ENCODE peak calls at places on chromosome 20, in nine cellular contexts. One of them, this sample, is unnamed.

GRCh38 chr20:7497985-7498384 is 442.3 kb downstream of the HAO1 start:
- DNase-seq in cardiac fibroblast: peak; percentile 73
- DNase-seq in mucosa of descending colon: no peak
- DNase-seq in Calu3: peak; percentile 4
- DNase-seq in cardiac muscle cell: peak; percentile 80
- DNase-seq in upper lobe of right lung: no peak
- DNase-seq in GM10248: no peak
- DNase-seq in nephron progenitor cell: no peak
- DNase-seq in astrocyte of the spinal cord: peak; percentile 84
- DNase-seq in this sample: no peak

GRCh38 chr20:7736336-7736735 is 203.9 kb downstream of the HAO1 start:
- DNase-seq in cardiac fibroblast: peak; percentile 62
- DNase-seq in mucosa of descending colon: no peak
- DNase-seq in Calu3: no peak
- DNase-seq in cardiac muscle cell: peak; percentile 54
- DNase-seq in upper lobe of right lung: no peak
- DNase-seq in GM10248: no peak
- DNase-seq in nephron progenitor cell: no peak
- DNase-seq in astrocyte of the spinal cord: no peak
- DNase-seq in this sample: no peak

GRCh38 chr20:36768768-36769430 is 4.7 kb downstream of the DSN1 start:
- DNase-seq in cardiac fibroblast: peak; percentile 40
- DNase-seq in mucosa of descending colon: no peak
- DNase-seq in Calu3: no peak
- DNase-seq in cardiac muscle cell: no peak
- DNase-seq in upper lobe of right lung: no peak
- DNase-seq in GM10248: no peak
- DNase-seq in nephron progenitor cell: no peak
- DNase-seq in astrocyte of the spinal cord: peak; percentile 19
- DNase-seq in this sample: no peak

GRCh38 chr20:18705490-18705889 is 108.1 kb upstream of the SCP2D1 start:
- DNase-seq in cardiac fibroblast: peak; percentile 66
- DNase-seq in mucosa of descending colon: no peak
- DNase-seq in Calu3: no peak
- DNase-seq in cardiac muscle cell: peak; percentile 56
- DNase-seq in upper lobe of right lung: no peak
- DNase-seq in GM10248: no peak
- DNase-seq in nephron progenitor cell: no peak
- DNase-seq in astrocyte of the spinal cord: peak; percentile 85
- DNase-seq in this sample: no peak

GRCh38 chr20:19928379-19929360 is 88.5 kb upstream of the NAA20 start:
- DNase-seq in cardiac fibroblast: no peak
- DNase-seq in mucosa of descending colon: peak; percentile 81
- DNase-seq in Calu3: no peak
- DNase-seq in cardiac muscle cell: no peak
- DNase-seq in upper lobe of right lung: peak; percentile 85
- DNase-seq in GM10248: no peak
- DNase-seq in nephron progenitor cell: no peak
- DNase-seq in astrocyte of the spinal cord: no peak
- DNase-seq in this sample: no peak

GRCh38 chr20:47620808-47621805 is 119.4 kb downstream of the NCOA3 start:
- DNase-seq in cardiac fibroblast: peak; percentile 86
- DNase-seq in mucosa of descending colon: peak; percentile 27
- DNase-seq in Calu3: peak; percentile 48
- DNase-seq in cardiac muscle cell: peak; percentile 82
- DNase-seq in upper lobe of right lung: no peak
- DNase-seq in GM10248: peak; percentile 27
- DNase-seq in nephron progenitor cell: no peak
- DNase-seq in astrocyte of the spinal cord: peak; percentile 80
- DNase-seq in this sample: peak; percentile 27

GRCh38 chr20:25553819-25554296 is 31.5 kb downstream of the NINL start:
- DNase-seq in cardiac fibroblast: peak; percentile 75
- DNase-seq in mucosa of descending colon: peak; percentile 7
- DNase-seq in Calu3: no peak
- DNase-seq in cardiac muscle cell: peak; percentile 76
- DNase-seq in upper lobe of right lung: no peak
- DNase-seq in GM10248: no peak
- DNase-seq in nephron progenitor cell: peak; percentile 26
- DNase-seq in astrocyte of the spinal cord: peak; percentile 58
- DNase-seq in this sample: no peak

GRCh38 chr20:45919536-45919933 is 7.6 kb upstream of the PLTP start:
- DNase-seq in cardiac fibroblast: peak; percentile 96
- DNase-seq in mucosa of descending colon: peak; percentile 51
- DNase-seq in Calu3: no peak
- DNase-seq in cardiac muscle cell: peak; percentile 97
- DNase-seq in upper lobe of right lung: no peak
- DNase-seq in GM10248: no peak
- DNase-seq in nephron progenitor cell: no peak
- DNase-seq in astrocyte of the spinal cord: peak; percentile 90
- DNase-seq in this sample: no peak

GRCh38 chr20:22652685-22653568 is 68.6 kb upstream of the FOXA2 start:
- DNase-seq in cardiac fibroblast: no peak
- DNase-seq in mucosa of descending colon: peak; percentile 18
- DNase-seq in Calu3: no peak
- DNase-seq in cardiac muscle cell: no peak
- DNase-seq in upper lobe of right lung: no peak
- DNase-seq in GM10248: no peak
- DNase-seq in nephron progenitor cell: peak; percentile 33
- DNase-seq in astrocyte of the spinal cord: no peak
- DNase-seq in this sample: no peak

GRCh38 chr20:39829255-39829654 is 859.8 kb downstream of the MAFB start:
- DNase-seq in cardiac fibroblast: peak; percentile 29
- DNase-seq in mucosa of descending colon: no peak
- DNase-seq in Calu3: no peak
- DNase-seq in cardiac muscle cell: peak; percentile 48
- DNase-seq in upper lobe of right lung: no peak
- DNase-seq in GM10248: no peak
- DNase-seq in nephron progenitor cell: peak; percentile 47
- DNase-seq in astrocyte of the spinal cord: peak; percentile 43
- DNase-seq in this sample: no peak

GRCh38 chr20:53800418-53800817 is 206.8 kb upstream of the ZNF217 start:
- DNase-seq in cardiac fibroblast: no peak
- DNase-seq in mucosa of descending colon: no peak
- DNase-seq in Calu3: no peak
- DNase-seq in cardiac muscle cell: no peak
- DNase-seq in upper lobe of right lung: no peak
- DNase-seq in GM10248: no peak
- DNase-seq in nephron progenitor cell: no peak
- DNase-seq in astrocyte of the spinal cord: no peak
- DNase-seq in this sample: no peak

GRCh38 chr20:32779500-32780215 is 17.5 kb downstream of the DNMT3B start:
- DNase-seq in cardiac fibroblast: no peak
- DNase-seq in mucosa of descending colon: no peak
- DNase-seq in Calu3: no peak
- DNase-seq in cardiac muscle cell: no peak
- DNase-seq in upper lobe of right lung: no peak
- DNase-seq in GM10248: no peak
- DNase-seq in nephron progenitor cell: peak; percentile 84
- DNase-seq in astrocyte of the spinal cord: no peak
- DNase-seq in this sample: no peak

GRCh38 chr20:63178445-63178818 is 37.5 kb downstream of the YTHDF1 start:
- DNase-seq in cardiac fibroblast: no peak
- DNase-seq in mucosa of descending colon: no peak
- DNase-seq in Calu3: no peak
- DNase-seq in cardiac muscle cell: no peak
- DNase-seq in upper lobe of right lung: no peak
- DNase-seq in GM10248: no peak
- DNase-seq in nephron progenitor cell: peak; percentile 54
- DNase-seq in astrocyte of the spinal cord: no peak
- DNase-seq in this sample: peak; percentile 60

GRCh38 chr20:63179876-63180275 is 36.1 kb downstream of the YTHDF1 start:
- DNase-seq in cardiac fibroblast: no peak
- DNase-seq in mucosa of descending colon: no peak
- DNase-seq in Calu3: no peak
- DNase-seq in cardiac muscle cell: no peak
- DNase-seq in upper lobe of right lung: no peak
- DNase-seq in GM10248: no peak
- DNase-seq in nephron progenitor cell: no peak
- DNase-seq in astrocyte of the spinal cord: no peak
- DNase-seq in this sample: no peak

GRCh38 chr20:63180541-63181185 is 35.3 kb downstream of the YTHDF1 start:
- DNase-seq in cardiac fibroblast: no peak
- DNase-seq in mucosa of descending colon: no peak
- DNase-seq in Calu3: no peak
- DNase-seq in cardiac muscle cell: no peak
- DNase-seq in upper lobe of right lung: no peak
- DNase-seq in GM10248: no peak
- DNase-seq in nephron progenitor cell: no peak
- DNase-seq in astrocyte of the spinal cord: no peak
- DNase-seq in this sample: no peak

GRCh38 chr20:63177785-63178444 is 38.0 kb downstream of the YTHDF1 start:
- DNase-seq in cardiac fibroblast: no peak
- DNase-seq in mucosa of descending colon: no peak
- DNase-seq in Calu3: no peak
- DNase-seq in cardiac muscle cell: no peak
- DNase-seq in upper lobe of right lung: no peak
- DNase-seq in GM10248: no peak
- DNase-seq in nephron progenitor cell: peak; percentile 28
- DNase-seq in astrocyte of the spinal cord: no peak
- DNase-seq in this sample: no peak

GRCh38 chr20:63178889-63179751 is 36.8 kb downstream of the YTHDF1 start:
- DNase-seq in cardiac fibroblast: no peak
- DNase-seq in mucosa of descending colon: peak; percentile 35
- DNase-seq in Calu3: peak; percentile 75
- DNase-seq in cardiac muscle cell: no peak
- DNase-seq in upper lobe of right lung: no peak
- DNase-seq in GM10248: peak; percentile 86
- DNase-seq in nephron progenitor cell: peak; percentile 81
- DNase-seq in astrocyte of the spinal cord: no peak
- DNase-seq in this sample: peak; percentile 91
- TF ChIP-seq CTCF in cardiac fibroblast: peak; percentile 34
- TF ChIP-seq CTCF in mucosa of descending colon: no peak
- TF ChIP-seq CTCF in Calu3: peak; percentile 65
- TF ChIP-seq CTCF in cardiac muscle cell: peak; percentile 41
- TF ChIP-seq CTCF in upper lobe of right lung: peak; percentile 47
- TF ChIP-seq CTCF in GM10248: peak; percentile 74
- TF ChIP-seq CTCF in nephron progenitor cell: peak; percentile 18
- TF ChIP-seq CTCF in astrocyte of the spinal cord: peak; percentile 44
- TF ChIP-seq CTCF in this sample: peak; percentile 80

GRCh38 chr20:58646703-58647102 is 4.4 kb upstream of the STX16 start:
- DNase-seq in cardiac fibroblast: no peak
- DNase-seq in mucosa of descending colon: no peak
- DNase-seq in Calu3: no peak
- DNase-seq in cardiac muscle cell: no peak
- DNase-seq in upper lobe of right lung: no peak
- DNase-seq in GM10248: no peak
- DNase-seq in nephron progenitor cell: no peak
- DNase-seq in astrocyte of the spinal cord: no peak
- DNase-seq in this sample: no peak

GRCh38 chr20:58645277-58645968 is 5.7 kb upstream of the STX16 start:
- DNase-seq in cardiac fibroblast: peak; percentile 64
- DNase-seq in mucosa of descending colon: no peak
- DNase-seq in Calu3: peak; percentile 58
- DNase-seq in cardiac muscle cell: peak; percentile 67
- DNase-seq in upper lobe of right lung: peak; percentile 19
- DNase-seq in GM10248: no peak
- DNase-seq in nephron progenitor cell: no peak
- DNase-seq in astrocyte of the spinal cord: peak; percentile 89
- DNase-seq in this sample: no peak

GRCh38 chr20:58647814-58648501 is 3.1 kb upstream of the STX16 start:
- DNase-seq in cardiac fibroblast: peak; percentile 75
- DNase-seq in mucosa of descending colon: no peak
- DNase-seq in Calu3: no peak
- DNase-seq in cardiac muscle cell: peak; percentile 59
- DNase-seq in upper lobe of right lung: peak; percentile 8
- DNase-seq in GM10248: no peak
- DNase-seq in nephron progenitor cell: no peak
- DNase-seq in astrocyte of the spinal cord: peak; percentile 89
- DNase-seq in this sample: no peak

GRCh38 chr20:58649288-58650180 is 1.5 kb upstream of the STX16 start:
- DNase-seq in cardiac fibroblast: no peak
- DNase-seq in mucosa of descending colon: peak; percentile 43
- DNase-seq in Calu3: no peak
- DNase-seq in cardiac muscle cell: no peak
- DNase-seq in upper lobe of right lung: peak; percentile 73
- DNase-seq in GM10248: no peak
- DNase-seq in nephron progenitor cell: peak; percentile 54
- DNase-seq in astrocyte of the spinal cord: no peak
- DNase-seq in this sample: peak; percentile 51

GRCh38 chr20:58647162-58647813 is 3.8 kb upstream of the STX16 start:
- DNase-seq in cardiac fibroblast: no peak
- DNase-seq in mucosa of descending colon: no peak
- DNase-seq in Calu3: no peak
- DNase-seq in cardiac muscle cell: no peak
- DNase-seq in upper lobe of right lung: no peak
- DNase-seq in GM10248: no peak
- DNase-seq in nephron progenitor cell: no peak
- DNase-seq in astrocyte of the spinal cord: no peak
- DNase-seq in this sample: no peak
- TF ChIP-seq CTCF in cardiac fibroblast: no peak
- TF ChIP-seq CTCF in mucosa of descending colon: no peak
- TF ChIP-seq CTCF in Calu3: no peak
- TF ChIP-seq CTCF in cardiac muscle cell: no peak
- TF ChIP-seq CTCF in upper lobe of right lung: no peak
- TF ChIP-seq CTCF in GM10248: peak; percentile 10
- TF ChIP-seq CTCF in nephron progenitor cell: no peak
- TF ChIP-seq CTCF in astrocyte of the spinal cord: no peak
- TF ChIP-seq CTCF in this sample: peak; percentile 4

GRCh38 chr20:10679269-10679668 is 5.5 kb upstream of the JAG1 start:
- DNase-seq in cardiac fibroblast: no peak
- DNase-seq in mucosa of descending colon: no peak
- DNase-seq in Calu3: no peak
- DNase-seq in cardiac muscle cell: peak; percentile 36
- DNase-seq in upper lobe of right lung: no peak
- DNase-seq in GM10248: no peak
- DNase-seq in nephron progenitor cell: no peak
- DNase-seq in astrocyte of the spinal cord: no peak
- DNase-seq in this sample: no peak
- TF ChIP-seq CTCF in cardiac fibroblast: no peak
- TF ChIP-seq CTCF in mucosa of descending colon: no peak
- TF ChIP-seq CTCF in Calu3: no peak
- TF ChIP-seq CTCF in cardiac muscle cell: no peak
- TF ChIP-seq CTCF in upper lobe of right lung: no peak
- TF ChIP-seq CTCF in GM10248: no peak
- TF ChIP-seq CTCF in nephron progenitor cell: no peak
- TF ChIP-seq CTCF in astrocyte of the spinal cord: no peak
- TF ChIP-seq CTCF in this sample: no peak

DNA sequence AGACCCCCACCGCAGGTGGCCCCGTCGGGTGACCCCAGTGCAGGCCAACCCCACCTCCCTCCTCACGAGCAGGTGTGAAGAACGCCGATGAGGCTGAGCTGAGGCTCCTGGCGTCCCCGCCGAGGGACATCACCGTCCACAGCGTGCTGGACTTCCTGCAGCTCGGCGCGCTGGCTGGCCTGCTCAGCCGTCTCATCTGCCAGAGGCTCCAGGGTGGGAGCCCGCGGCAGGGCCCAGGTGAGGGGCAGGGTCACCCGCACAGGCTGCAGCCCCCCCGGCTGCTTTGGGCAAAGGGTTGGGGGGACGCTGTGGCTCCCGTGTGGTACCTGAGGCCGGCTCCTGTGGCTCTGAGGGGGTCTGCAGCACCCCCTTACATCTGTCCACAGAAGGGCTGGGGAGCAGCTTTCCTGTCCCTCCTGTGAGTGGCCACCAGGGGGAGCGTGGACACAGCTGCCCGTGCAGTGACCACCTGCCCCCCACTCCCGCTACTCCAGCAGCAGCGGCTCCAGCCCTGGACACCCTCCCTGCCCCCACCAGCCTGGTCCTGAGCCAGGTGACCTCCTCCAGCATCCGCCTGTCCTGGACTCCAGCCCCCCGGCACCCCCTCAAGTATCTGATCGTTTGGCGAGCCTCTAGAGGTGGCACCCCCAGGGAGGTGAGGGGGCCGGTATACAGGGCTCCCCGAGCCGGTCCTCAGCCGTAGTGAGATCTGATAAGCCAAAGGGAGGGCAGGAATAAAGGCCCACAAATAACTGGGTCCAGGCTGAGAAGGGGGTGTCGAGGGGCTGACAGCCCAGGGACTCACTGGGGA is 16.5 kb downstream of the COL20A1 start:
- DNase-seq in cardiac fibroblast: peak; percentile 47
- DNase-seq in mucosa of descending colon: peak; percentile 34
- DNase-seq in Calu3: peak; percentile 78
- DNase-seq in cardiac muscle cell: peak; percentile 54
- DNase-seq in upper lobe of right lung: no peak
- DNase-seq in GM10248: peak; percentile 69
- DNase-seq in nephron progenitor cell: peak; percentile 77
- DNase-seq in astrocyte of the spinal cord: peak; percentile 10
- DNase-seq in this sample: peak; percentile 76
- TF ChIP-seq CTCF in cardiac fibroblast: peak; percentile 90
- TF ChIP-seq CTCF in mucosa of descending colon: peak; percentile 46
- TF ChIP-seq CTCF in Calu3: peak; percentile 98
- TF ChIP-seq CTCF in cardiac muscle cell: peak; percentile 85
- TF ChIP-seq CTCF in upper lobe of right lung: peak; percentile 82
- TF ChIP-seq CTCF in GM10248: peak; percentile 57
- TF ChIP-seq CTCF in nephron progenitor cell: peak; percentile 94
- TF ChIP-seq CTCF in astrocyte of the spinal cord: peak; percentile 93
- TF ChIP-seq CTCF in this sample: peak; percentile 71